ENCODE peak calls at places on chromosome 11, in five cellular contexts. R is mesothelial cell of epicardium; N is activated T-helper 1 cell treated with anti-CD3 and anti-CD28 coated beads, Interleukin-2, amount 50 U/mL, for 16 hours; F is astrocyte of the spinal cord; V is fibroblast of lung. Z is an unnamed sample.

GRCh38 chr11:2981130-2981529 is 11.0 kb downstream of the NAP1L4 start:
- DNase-seq in R (no peak), F (no peak), N (no peak), V (no peak), Z (no peak)

GRCh38 chr11:13668957-13669521 is 571 bp downstream of the FAR1 start:
- DNase-seq in F (peak), V (peak), R (peak), N (peak), Z (peak)

GRCh38 chr11:33475999-33476398 is 218.8 kb downstream of the HIPK3 start:
- DNase-seq in N (no peak), R (peak), V (peak), F (peak), Z (peak)

GRCh38 chr11:128323381-128323780 is 264.0 kb downstream of the ETS1 start:
- DNase-seq in F (no peak), N (no peak), V (peak), R (no peak), Z (no peak)

GRCh38 chr11:34150494-34151151 is 45.2 kb downstream of the NAT10 start:
- DNase-seq in V (no peak), F (no peak), R (no peak), N (no peak), Z (peak)

GRCh38 chr11:126140106-126140931 is 71.1 kb downstream of the RPUSD4 start:
- DNase-seq in V (peak), N (no peak), F (no peak), R (no peak), Z (no peak)

GRCh38 chr11:9344046-9344680 is 29.8 kb upstream of the TMEM41B start:
- DNase-seq in F (no peak), V (no peak), R (no peak), N (no peak), Z (no peak)

GRCh38 chr11:69251639-69252493 is 42.1 kb upstream of the MYEOV start:
- DNase-seq in R (no peak), V (no peak), F (no peak), N (no peak), Z (no peak)

GRCh38 chr11:1531961-1532586 is 40.0 kb downstream of the DUSP8 start:
- DNase-seq in N (no peak), R (no peak), V (no peak), F (peak), Z (no peak)

GRCh38 chr11:74650498-74650897 is 58.1 kb downstream of the POLD3 start:
- DNase-seq in V (peak), N (no peak), R (no peak), F (peak), Z (no peak)

GRCh38 chr11:61477126-61477525 is 31.4 kb upstream of the LRRC10B start:
- DNase-seq in N (no peak), F (no peak), V (no peak), R (no peak), Z (no peak)